ENCODE peak calls at places on chromosomes 7 and 10, in six cellular contexts. B is HCT116, H is SK-N-SH, D is GM23248, G is MM.1S, P is PC-3. T is an unnamed sample. For H3K9me2, the result is how much of the 10 kb centered on the place peaks cover.

GRCh38 chr7:50793115-50793946 is 10.6 kb upstream of the GRB10 start:
- DNase-seq in B (no peak), H (peak), D (peak), G (peak), P (peak), T (no peak)

GRCh38 chr10:44858988-44859387 is 52.1 kb upstream of the TMEM72 start:
- DNase-seq in B (no peak), H (no peak), D (peak), G (no peak), P (peak), T (no peak)

GRCh38 chr10:112570585-112570984 is 123.6 kb downstream of the VTI1A start:
- DNase-seq in B (no peak), H (no peak), D (no peak), G (no peak), P (no peak), T (no peak)

GRCh38 chr10:100751211-100751933 is 6.0 kb downstream of the PAX2 start:
- DNase-seq in B (no peak), H (no peak), D (no peak), G (no peak), P (no peak), T (no peak)

GRCh38 chr10:24762161-24762924 is 38.7 kb upstream of the ARHGAP21 start:
- DNase-seq in B (no peak), H (no peak), D (peak), G (no peak), P (peak), T (no peak)

GRCh38 chr7:234041-234711 is 41.8 kb downstream of the FAM20C start:
- DNase-seq in B (no peak), H (no peak), D (peak), G (no peak), P (no peak), T (no peak)

GRCh38 chr10:5666324-5667220 is at the start of gene ASB13:
- DNase-seq in B (peak), H (peak), D (peak), G (peak), P (peak), T (peak)

GRCh38 chr10:92839191-92840085 is 8.9 kb upstream of the EXOC6 start:
- DNase-seq in B (no peak), H (peak), D (peak), G (peak), P (no peak), T (peak)

GRCh38 chr7:66679633-66679980 is 50.9 kb downstream of the KCTD7 start:
- DNase-seq in B (no peak), H (no peak), D (no peak), G (no peak), P (no peak), T (no peak)

GRCh38 chr7:30406664-30407425 is 71.7 kb downstream of the NOD1 start:
- DNase-seq in B (no peak), H (no peak), D (peak), G (no peak), P (no peak), T (no peak)

GRCh38 chr7:40717242-40717641 is 582.4 kb downstream of the SUGCT start:
- DNase-seq in B (peak), H (peak), D (peak), G (peak), P (peak), T (no peak)

GRCh38 chr10:72665925-72666324 is 26.0 kb upstream of the MCU start:
- DNase-seq in B (no peak), H (no peak), D (peak), G (no peak), P (peak), T (no peak)

GRCh38 chr10:98270786-98271185 is 2.8 kb upstream of the LOXL4 start:
- DNase-seq in B (no peak), H (no peak), D (no peak), G (no peak), P (no peak), T (no peak)

GRCh38 chr10:77592946-77593636 is 44.5 kb downstream of the KCNMA1 start:
- DNase-seq in B (peak), H (no peak), D (peak), G (no peak), P (peak), T (no peak)

GRCh38 chr7:47803029-47803428 is 145.2 kb downstream of the PKD1L1 start:
- DNase-seq in B (no peak), H (no peak), D (no peak), G (no peak), P (no peak), T (no peak)

GRCh38 chr10:79023489-79024162 is 45.1 kb upstream of the ZMIZ1 start:
- DNase-seq in B (no peak), H (no peak), D (no peak), G (no peak), P (no peak), T (no peak)

GRCh38 chr10:62109532-62110293 is 158.9 kb downstream of the RTKN2 start:
- DNase-seq in B (no peak), H (no peak), D (no peak), G (peak), P (no peak), T (peak)

GRCh38 chr7:105016083-105017075 is 2.4 kb downstream of the KMT2E start:
- DNase-seq in B (no peak), H (no peak), D (peak), G (no peak), P (peak), T (peak)

GRCh38 chr7:40733578-40733977 is 598.8 kb downstream of the SUGCT start:
- DNase-seq in B (no peak), H (no peak), D (no peak), G (no peak), P (no peak), T (no peak)

GRCh38 chr10:7314068-7314646 is 96.7 kb downstream of the SFMBT2 start:
- DNase-seq in B (no peak), H (no peak), D (no peak), G (no peak), P (no peak), T (no peak)

GRCh38 chr10:68876919-68877250 is 24.2 kb upstream of the DDX50 start:
- DNase-seq in B (no peak), H (no peak), D (no peak), G (no peak), P (no peak), T (no peak)

GRCh38 chr10:77940627-77941026 is 14.1 kb upstream of the DLG5 start:
- DNase-seq in B (no peak), H (no peak), D (no peak), G (no peak), P (no peak), T (no peak)

GRCh38 chr10:72340911-72341310 is 13.8 kb downstream of the DNAJB12 start:
- DNase-seq in B (no peak), H (no peak), D (no peak), G (no peak), P (no peak), T (no peak)

GRCh38 chr10:70458329-70459060 is 17.0 kb upstream of the NODAL start:
- DNase-seq in B (no peak), H (peak), D (peak), G (no peak), P (peak), T (no peak)

GRCh38 chr10:59887972-59888640 is 18.2 kb downstream of the CCDC6 start:
- DNase-seq in B (no peak), H (no peak), D (no peak), G (no peak), P (no peak), T (peak)

GRCh38 chr10:60719721-60720120 is 58.6 kb upstream of the CDK1 start:
- DNase-seq in B (no peak), H (no peak), D (no peak), G (no peak), P (peak), T (no peak)

GRCh38 chr7:8356071-8356470 is 77.3 kb upstream of the NXPH1 start:
- DNase-seq in B (no peak), H (no peak), D (no peak), G (no peak), P (no peak), T (no peak)

GRCh38 chr10:52318136-52318810 is 4.2 kb downstream of the DKK1 start:
- DNase-seq in B (no peak), H (no peak), D (peak), G (no peak), P (peak), T (no peak)

DNA sequence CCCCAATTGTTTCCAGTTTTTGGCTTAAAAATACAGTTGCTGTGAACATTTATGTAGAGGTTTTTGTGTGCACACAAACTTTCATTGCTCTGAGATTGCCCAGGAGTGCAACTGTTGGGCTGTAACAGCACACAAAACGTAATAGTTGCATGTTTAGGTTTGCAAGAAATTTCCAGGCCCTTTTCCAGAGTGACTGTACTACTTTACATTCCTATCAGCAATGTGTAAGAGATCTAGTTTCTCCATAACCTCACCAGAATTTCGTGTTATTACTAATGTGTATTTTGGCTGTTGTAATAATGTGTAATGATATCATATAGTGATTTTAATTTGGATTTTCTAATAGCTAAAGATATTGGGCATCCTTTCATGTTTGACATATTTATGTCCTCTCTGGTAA is 153.1 kb upstream of the ADCY1 start:
- DNase-seq in B (no peak), H (no peak), D (peak), G (no peak), P (peak), T (no peak)
- H3K9ac ChIP-seq in B (no peak), H (no peak), D (no peak), G (no peak), P (no peak), T (no peak)

GRCh38 chr10:17227367-17228080 is 517 bp upstream of the VIM start:
- DNase-seq in B (no peak), H (peak), D (peak), G (peak), P (no peak), T (peak)
- H3K27ac ChIP-seq in B (no peak), H (peak), D (peak), G (peak), P (peak), T (no peak)

GRCh38 chr7:131897016-131897789 is 340.8 kb upstream of the PODXL start:
- DNase-seq in B (peak), H (peak), D (peak), G (no peak), P (peak), T (no peak)
- H3K9me2 ChIP-seq in B (under half), H (under half), D (under half), G (under half), P (under half), T (under half)

GRCh38 chr7:89618269-89618668 is 536.0 kb upstream of the STEAP1 start:
- DNase-seq in B (no peak), H (no peak), D (no peak), G (no peak), P (no peak), T (no peak)

GRCh38 chr7:89623018-89623672 is 531.1 kb upstream of the STEAP1 start:
- DNase-seq in B (peak), H (peak), D (peak), G (peak), P (peak), T (peak)

GRCh38 chr7:89621925-89622641 is 532.2 kb upstream of the STEAP1 start:
- DNase-seq in B (no peak), H (no peak), D (no peak), G (no peak), P (no peak), T (no peak)
- H3K9ac ChIP-seq in B (no peak), H (no peak), D (no peak), G (no peak), P (no peak), T (no peak)

GRCh38 chr7:151867912-151868804 is 8.8 kb downstream of the PRKAG2 start:
- DNase-seq in B (no peak), H (peak), D (no peak), G (no peak), P (no peak), T (no peak)

GRCh38 chr7:151869968-151870918 is 6.7 kb downstream of the PRKAG2 start:
- DNase-seq in B (no peak), H (no peak), D (no peak), G (no peak), P (no peak), T (no peak)

GRCh38 chr7:151866761-151867650 is 9.9 kb downstream of the PRKAG2 start:
- DNase-seq in B (no peak), H (no peak), D (no peak), G (no peak), P (no peak), T (no peak)

GRCh38 chr7:151869457-151869856 is 7.5 kb downstream of the PRKAG2 start:
- DNase-seq in B (no peak), H (no peak), D (no peak), G (no peak), P (no peak), T (no peak)

DNA sequence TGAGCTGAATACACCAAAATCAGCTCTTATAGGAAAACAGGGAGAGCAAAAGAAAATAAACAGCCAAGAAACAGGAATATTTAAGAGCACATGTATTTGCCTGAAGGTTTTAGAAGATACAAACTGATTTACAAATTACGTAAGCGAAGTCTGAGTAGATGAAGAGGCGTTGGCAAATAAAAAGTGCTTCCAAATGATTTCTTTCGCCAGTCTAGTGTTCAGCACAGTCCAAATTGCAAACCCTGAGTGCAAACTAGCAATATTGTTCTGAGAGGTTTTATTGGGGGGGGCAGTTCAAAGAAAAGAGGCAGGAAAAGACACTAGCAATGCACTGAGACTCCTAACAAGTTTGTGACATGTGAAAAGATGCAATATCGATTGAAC is 8.1 kb downstream of the PRKAG2 start:
- DNase-seq in B (no peak), H (no peak), D (peak), G (no peak), P (no peak), T (no peak)
- H3K27ac ChIP-seq in B (no peak), H (no peak), D (no peak), G (no peak), P (no peak), T (no peak)

GRCh38 chr10:133189256-133189655 is 29.2 kb downstream of the KNDC1 start:
- DNase-seq in B (no peak), H (no peak), D (no peak), G (no peak), P (no peak), T (no peak)

GRCh38 chr10:133190225-133190624 is 30.2 kb downstream of the KNDC1 start:
- DNase-seq in B (no peak), H (no peak), D (no peak), G (no peak), P (no peak), T (no peak)

GRCh38 chr10:133187906-133188681 is 28.1 kb downstream of the KNDC1 start:
- DNase-seq in B (no peak), H (no peak), D (no peak), G (no peak), P (no peak), T (no peak)

GRCh38 chr10:133191651-133192050 is 31.6 kb downstream of the KNDC1 start:
- DNase-seq in B (no peak), H (no peak), D (no peak), G (no peak), P (no peak), T (no peak)

GRCh38 chr10:133189726-133190125 is 29.7 kb downstream of the KNDC1 start:
- DNase-seq in B (no peak), H (no peak), D (no peak), G (no peak), P (no peak), T (no peak)
- H3K9me2 ChIP-seq in B (under half), H (under half), D (under half), G (under half), P (under half), T (under half)